ENCODE peak calls at places on chromosomes 1 and 21, in six cellular contexts. One of them, this sample, is unnamed.

GRCh38 chr21:41622831-41623548 is 115.0 kb upstream of the TMPRSS2 start:
- DNase-seq in retinal pigment epithelial cell: no peak
- DNase-seq in PC-9: no peak
- DNase-seq in AG09309: no peak
- DNase-seq in BJ: no peak
- DNase-seq in WTC11: no peak
- DNase-seq in this sample: no peak

GRCh38 chr1:245493029-245493428 is 338.2 kb downstream of the KIF26B start:
- DNase-seq in PC-9: no peak
- DNase-seq in AG09309: no peak
- DNase-seq in BJ: no peak
- DNase-seq in retinal pigment epithelial cell: no peak
- DNase-seq in WTC11: no peak
- DNase-seq in this sample: no peak

GRCh38 chr1:35726814-35727433 is 8.2 kb upstream of the C1orf216 start:
- DNase-seq in WTC11: peak; percentile 61
- DNase-seq in PC-9: peak; percentile 42
- DNase-seq in AG09309: peak; percentile 16
- DNase-seq in retinal pigment epithelial cell: no peak
- DNase-seq in BJ: no peak
- DNase-seq in this sample: peak; percentile 70

GRCh38 chr1:220313576-220313975 is 41.3 kb upstream of the RAB3GAP2 start:
- DNase-seq in BJ: no peak
- DNase-seq in WTC11: no peak
- DNase-seq in retinal pigment epithelial cell: no peak
- DNase-seq in AG09309: no peak
- DNase-seq in PC-9: no peak
- DNase-seq in this sample: no peak

GRCh38 chr1:109047339-109047738 is 5.4 kb upstream of the WDR47 start:
- DNase-seq in PC-9: peak; percentile 21
- DNase-seq in BJ: no peak
- DNase-seq in WTC11: no peak
- DNase-seq in retinal pigment epithelial cell: no peak
- DNase-seq in AG09309: no peak
- DNase-seq in this sample: no peak

GRCh38 chr1:94884101-94884875 is 42.6 kb downstream of the CNN3 start:
- DNase-seq in retinal pigment epithelial cell: peak; percentile 64
- DNase-seq in BJ: no peak
- DNase-seq in PC-9: no peak
- DNase-seq in AG09309: no peak
- DNase-seq in WTC11: peak; percentile 71
- DNase-seq in this sample: no peak

GRCh38 chr1:22369294-22370189 is 82.1 kb upstream of the ZBTB40 start:
- DNase-seq in BJ: no peak
- DNase-seq in PC-9: no peak
- DNase-seq in AG09309: no peak
- DNase-seq in retinal pigment epithelial cell: no peak
- DNase-seq in WTC11: no peak
- DNase-seq in this sample: no peak

GRCh38 chr1:23101101-23101827 is 67.4 kb downstream of the LUZP1 start:
- DNase-seq in AG09309: no peak
- DNase-seq in PC-9: peak; percentile 81
- DNase-seq in BJ: no peak
- DNase-seq in retinal pigment epithelial cell: no peak
- DNase-seq in WTC11: no peak
- DNase-seq in this sample: no peak

GRCh38 chr1:84403362-84403761 is 5.1 kb downstream of the DNASE2B start:
- DNase-seq in BJ: no peak
- DNase-seq in AG09309: no peak
- DNase-seq in retinal pigment epithelial cell: no peak
- DNase-seq in WTC11: no peak
- DNase-seq in PC-9: no peak
- DNase-seq in this sample: no peak

GRCh38 chr21:37225440-37225839 is 41.7 kb downstream of the VPS26C start:
- DNase-seq in BJ: no peak
- DNase-seq in AG09309: no peak
- DNase-seq in WTC11: no peak
- DNase-seq in retinal pigment epithelial cell: no peak
- DNase-seq in PC-9: no peak
- DNase-seq in this sample: no peak

GRCh38 chr1:1432951-1433803 is 2.3 kb upstream of the VWA1 start:
- DNase-seq in BJ: no peak
- DNase-seq in PC-9: peak; percentile 82
- DNase-seq in retinal pigment epithelial cell: no peak
- DNase-seq in WTC11: peak; percentile 71
- DNase-seq in AG09309: no peak
- DNase-seq in this sample: peak; percentile 78

GRCh38 chr1:10939654-10940450 is 72.6 kb upstream of the TARDBP start:
- DNase-seq in WTC11: no peak
- DNase-seq in AG09309: no peak
- DNase-seq in BJ: no peak
- DNase-seq in PC-9: no peak
- DNase-seq in retinal pigment epithelial cell: no peak
- DNase-seq in this sample: no peak

GRCh38 chr1:108747128-108747827 is 804 bp downstream of the STXBP3 start:
- DNase-seq in retinal pigment epithelial cell: peak; percentile 51
- DNase-seq in AG09309: peak; percentile 46
- DNase-seq in PC-9: peak; percentile 80
- DNase-seq in BJ: peak; percentile 31
- DNase-seq in WTC11: peak; percentile 57
- DNase-seq in this sample: peak; percentile 63

GRCh38 chr1:28087614-28088167 is 719 bp downstream of the EYA3 start:
- DNase-seq in BJ: no peak
- DNase-seq in retinal pigment epithelial cell: no peak
- DNase-seq in AG09309: no peak
- DNase-seq in PC-9: no peak
- DNase-seq in WTC11: no peak
- DNase-seq in this sample: peak; percentile 23
- TF ChIP-seq CTCF in BJ: peak; percentile 34
- TF ChIP-seq CTCF in retinal pigment epithelial cell: peak; percentile 27
- TF ChIP-seq CTCF in AG09309: peak; percentile 32
- TF ChIP-seq CTCF in PC-9: no peak
- TF ChIP-seq CTCF in WTC11: no peak
- TF ChIP-seq CTCF in this sample: no peak

DNA sequence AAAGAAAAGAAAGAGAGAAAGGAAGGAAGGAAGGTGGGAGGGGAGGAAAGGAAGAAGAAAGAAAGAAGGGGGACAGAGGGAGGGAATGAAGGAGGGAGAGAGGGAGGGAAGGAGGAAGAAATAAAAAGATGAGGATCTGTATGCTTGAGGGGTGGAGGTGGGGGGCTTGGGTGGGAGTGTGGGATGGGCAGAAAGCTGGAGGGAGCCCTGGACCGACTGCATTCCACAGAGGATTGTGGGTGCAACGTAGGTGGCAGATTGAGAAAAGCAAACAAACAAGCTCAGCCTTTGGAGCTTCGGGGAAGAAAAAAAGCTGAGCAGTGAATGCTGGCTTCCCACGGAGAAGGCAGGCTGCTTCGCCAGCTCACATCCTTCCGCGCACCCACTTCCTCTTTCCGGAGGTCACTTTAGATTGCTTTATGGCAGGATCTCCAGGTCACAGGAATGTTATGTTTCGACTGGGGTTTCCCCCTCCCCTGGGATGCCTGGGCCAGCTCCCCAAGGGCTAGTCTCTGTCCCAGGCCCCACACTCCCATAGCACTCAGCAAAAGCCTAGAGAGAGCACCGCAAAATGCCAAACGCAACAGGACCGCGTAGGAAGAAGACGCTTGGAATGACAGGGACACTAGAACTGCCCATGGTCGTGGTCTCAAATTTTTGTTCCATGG is 20.7 kb upstream of the LGALS8 start:
- DNase-seq in retinal pigment epithelial cell: peak; percentile 72
- DNase-seq in BJ: peak; percentile 20
- DNase-seq in PC-9: peak; percentile 99
- DNase-seq in WTC11: peak; percentile 46
- DNase-seq in AG09309: no peak
- DNase-seq in this sample: no peak
- TF ChIP-seq CTCF in retinal pigment epithelial cell: no peak
- TF ChIP-seq CTCF in BJ: no peak
- TF ChIP-seq CTCF in PC-9: no peak
- TF ChIP-seq CTCF in WTC11: no peak
- TF ChIP-seq CTCF in AG09309: no peak
- TF ChIP-seq CTCF in this sample: no peak

GRCh38 chr1:32525053-32525452 is 14.2 kb upstream of the ZBTB8A start:
- DNase-seq in AG09309: no peak
- DNase-seq in WTC11: no peak
- DNase-seq in BJ: no peak
- DNase-seq in retinal pigment epithelial cell: no peak
- DNase-seq in PC-9: peak; percentile 56
- DNase-seq in this sample: no peak
- TF ChIP-seq CTCF in AG09309: no peak
- TF ChIP-seq CTCF in WTC11: no peak
- TF ChIP-seq CTCF in BJ: no peak
- TF ChIP-seq CTCF in retinal pigment epithelial cell: no peak
- TF ChIP-seq CTCF in PC-9: no peak
- TF ChIP-seq CTCF in this sample: no peak

GRCh38 chr1:208652300-208653160 is 408.3 kb upstream of the PLXNA2 start:
- DNase-seq in AG09309: peak; percentile 34
- DNase-seq in PC-9: no peak
- DNase-seq in retinal pigment epithelial cell: peak; percentile 10
- DNase-seq in WTC11: peak; percentile 52
- DNase-seq in BJ: peak; percentile 19
- DNase-seq in this sample: peak; percentile 71

GRCh38 chr1:208654241-208654640 is 410.1 kb upstream of the PLXNA2 start:
- DNase-seq in retinal pigment epithelial cell: peak; percentile 27
- DNase-seq in PC-9: no peak
- DNase-seq in WTC11: peak; percentile 14
- DNase-seq in BJ: no peak
- DNase-seq in AG09309: peak; percentile 1
- DNase-seq in this sample: no peak
- TF ChIP-seq CTCF in retinal pigment epithelial cell: peak; percentile 69
- TF ChIP-seq CTCF in PC-9: no peak
- TF ChIP-seq CTCF in WTC11: peak; percentile 29
- TF ChIP-seq CTCF in BJ: peak; percentile 38
- TF ChIP-seq CTCF in AG09309: peak; percentile 52
- TF ChIP-seq CTCF in this sample: peak; percentile 56

GRCh38 chr1:201307760-201308499 is 24.6 kb downstream of the PKP1 start:
- DNase-seq in retinal pigment epithelial cell: no peak
- DNase-seq in PC-9: peak; percentile 70
- DNase-seq in AG09309: no peak
- DNase-seq in BJ: no peak
- DNase-seq in WTC11: no peak
- DNase-seq in this sample: no peak

GRCh38 chr1:201310986-201311355 is 27.7 kb downstream of the PKP1 start:
- DNase-seq in BJ: no peak
- DNase-seq in retinal pigment epithelial cell: peak; percentile 33
- DNase-seq in PC-9: peak; percentile 79
- DNase-seq in AG09309: no peak
- DNase-seq in WTC11: no peak
- DNase-seq in this sample: no peak

GRCh38 chr1:201311356-201312011 is 28.2 kb downstream of the PKP1 start:
- DNase-seq in AG09309: no peak
- DNase-seq in retinal pigment epithelial cell: no peak
- DNase-seq in WTC11: no peak
- DNase-seq in PC-9: no peak
- DNase-seq in BJ: no peak
- DNase-seq in this sample: no peak

GRCh38 chr1:201310251-201310985 is 27.1 kb downstream of the PKP1 start:
- DNase-seq in retinal pigment epithelial cell: no peak
- DNase-seq in AG09309: no peak
- DNase-seq in PC-9: no peak
- DNase-seq in BJ: no peak
- DNase-seq in WTC11: no peak
- DNase-seq in this sample: no peak

GRCh38 chr1:201309420-201309819 is 26.1 kb downstream of the PKP1 start:
- DNase-seq in PC-9: peak; percentile 87
- DNase-seq in BJ: no peak
- DNase-seq in retinal pigment epithelial cell: no peak
- DNase-seq in WTC11: peak; percentile 78
- DNase-seq in AG09309: no peak
- DNase-seq in this sample: peak; percentile 70
- TF ChIP-seq CTCF in PC-9: no peak
- TF ChIP-seq CTCF in BJ: peak; percentile 4
- TF ChIP-seq CTCF in retinal pigment epithelial cell: no peak
- TF ChIP-seq CTCF in WTC11: no peak
- TF ChIP-seq CTCF in AG09309: no peak
- TF ChIP-seq CTCF in this sample: no peak

DNA sequence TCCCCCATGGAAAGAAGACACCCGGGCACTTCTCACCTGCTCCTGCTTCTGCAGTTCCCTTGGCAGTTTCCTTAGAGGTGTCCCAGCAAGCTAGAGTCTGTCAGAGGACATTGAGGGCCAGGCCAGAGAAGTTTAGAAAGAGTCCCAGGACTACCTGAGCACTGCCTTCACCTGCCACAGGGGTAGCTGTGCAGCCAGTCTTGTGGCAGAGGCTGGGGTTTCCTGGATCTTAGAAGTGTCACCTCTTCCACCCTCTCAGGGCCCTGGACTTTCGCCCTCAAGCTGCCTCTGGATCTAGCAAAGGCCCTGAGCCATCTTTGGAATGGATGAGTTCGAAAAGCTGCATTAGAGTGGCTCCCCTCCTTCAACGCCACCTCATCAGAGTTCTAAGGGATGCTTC is 34.9 kb upstream of the BTG2 start:
- DNase-seq in PC-9: no peak
- DNase-seq in WTC11: no peak
- DNase-seq in BJ: no peak
- DNase-seq in retinal pigment epithelial cell: no peak
- DNase-seq in AG09309: no peak
- DNase-seq in this sample: no peak
- TF ChIP-seq CTCF in PC-9: no peak
- TF ChIP-seq CTCF in WTC11: no peak
- TF ChIP-seq CTCF in BJ: no peak
- TF ChIP-seq CTCF in retinal pigment epithelial cell: no peak
- TF ChIP-seq CTCF in AG09309: no peak
- TF ChIP-seq CTCF in this sample: no peak

GRCh38 chr1:59186656-59187055 is 110.2 kb upstream of the FGGY start:
- DNase-seq in AG09309: no peak
- DNase-seq in retinal pigment epithelial cell: no peak
- DNase-seq in WTC11: no peak
- DNase-seq in PC-9: no peak
- DNase-seq in BJ: no peak
- DNase-seq in this sample: no peak
- TF ChIP-seq CTCF in AG09309: peak; percentile 39
- TF ChIP-seq CTCF in retinal pigment epithelial cell: no peak
- TF ChIP-seq CTCF in WTC11: no peak
- TF ChIP-seq CTCF in PC-9: no peak
- TF ChIP-seq CTCF in BJ: peak; percentile 27
- TF ChIP-seq CTCF in this sample: no peak

DNA sequence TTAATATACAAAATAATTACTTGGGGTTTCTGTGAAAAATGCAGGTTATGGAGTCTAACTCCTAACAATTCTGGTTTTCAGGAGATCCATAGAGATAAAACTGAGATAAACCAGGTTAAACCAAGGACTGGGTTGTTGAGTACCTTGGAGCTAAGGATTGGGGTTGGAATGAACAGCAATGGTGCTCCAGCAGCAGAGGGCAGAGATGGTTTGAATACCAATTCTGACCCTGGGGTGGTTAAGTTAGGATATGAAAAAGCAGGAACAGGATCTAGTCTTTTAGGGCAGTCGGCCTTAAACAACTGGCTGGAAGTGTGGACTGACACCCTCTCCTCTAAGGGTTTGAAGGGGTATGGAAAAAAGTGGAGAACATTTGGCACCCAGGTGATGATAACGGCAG is 53.0 kb downstream of the UROD start:
- DNase-seq in PC-9: no peak
- DNase-seq in retinal pigment epithelial cell: no peak
- DNase-seq in AG09309: no peak
- DNase-seq in WTC11: no peak
- DNase-seq in BJ: no peak
- DNase-seq in this sample: no peak
- TF ChIP-seq CTCF in PC-9: no peak
- TF ChIP-seq CTCF in retinal pigment epithelial cell: no peak
- TF ChIP-seq CTCF in AG09309: no peak
- TF ChIP-seq CTCF in WTC11: no peak
- TF ChIP-seq CTCF in BJ: no peak
- TF ChIP-seq CTCF in this sample: no peak

GRCh38 chr1:243982451-243983018 is 68.5 kb upstream of the ZBTB18 start:
- DNase-seq in BJ: no peak
- DNase-seq in WTC11: peak; percentile 40
- DNase-seq in AG09309: no peak
- DNase-seq in PC-9: no peak
- DNase-seq in retinal pigment epithelial cell: no peak
- DNase-seq in this sample: no peak
- TF ChIP-seq CTCF in BJ: no peak
- TF ChIP-seq CTCF in WTC11: no peak
- TF ChIP-seq CTCF in AG09309: no peak
- TF ChIP-seq CTCF in PC-9: no peak
- TF ChIP-seq CTCF in retinal pigment epithelial cell: peak; percentile 22
- TF ChIP-seq CTCF in this sample: no peak

This sample was measured in glutamatergic neuron.